ENCODE peak calls at places on chromosomes 13 and 19, in six cellular contexts. Q, U, T, B, Z and C are unnamed samples.

GRCh38 chr19:42270346-42271044 is 1.4 kb downstream of the CIC start:
- DNase-seq in B (no peak), Z (no peak), Q (peak), U (peak), T (peak), C (peak)

GRCh38 chr13:106734185-106734584 is 166.2 kb upstream of the ARGLU1 start:
- DNase-seq in T (no peak), U (no peak), Q (no peak), Z (no peak), B (no peak), C (no peak)

GRCh38 chr19:2624537-2625091 is 77.9 kb downstream of the GNG7 start:
- DNase-seq in Q (no peak), T (peak), B (peak), U (no peak), Z (no peak), C (no peak)

GRCh38 chr19:7636691-7637373 is at the start of gene STXBP2:
- DNase-seq in U (peak), Z (peak), Q (no peak), B (peak), T (no peak), C (no peak)

GRCh38 chr19:21694171-21694906 is 73.0 kb downstream of the ZNF100 start:
- DNase-seq in Z (no peak), Q (no peak), T (no peak), U (no peak), B (no peak), C (no peak)

GRCh38 chr13:94382960-94383359 is 96.5 kb downstream of the DCT start:
- DNase-seq in Q (no peak), T (no peak), U (no peak), Z (no peak), B (no peak), C (no peak)

GRCh38 chr19:55578761-55579747 is 1.6 kb downstream of the ZNF579 start:
- DNase-seq in Q (no peak), Z (no peak), B (no peak), U (no peak), T (no peak), C (no peak)

GRCh38 chr13:114143806-114144605 is 11.6 kb upstream of the RASA3 start:
- DNase-seq in U (peak), Z (no peak), Q (no peak), B (no peak), T (no peak), C (no peak)

GRCh38 chr19:15449620-15450527 is at the start of gene WIZ:
- DNase-seq in Z (peak), U (peak), B (peak), T (peak), Q (peak), C (no peak)

GRCh38 chr19:55537741-55538111 is 793 bp upstream of the SBK2 start:
- DNase-seq in Z (no peak), Q (peak), B (no peak), U (peak), T (no peak), C (no peak)

GRCh38 chr13:113879506-113880360 is 15.9 kb upstream of the GAS6 start:
- DNase-seq in U (no peak), Z (no peak), Q (no peak), T (no peak), B (no peak), C (no peak)

GRCh38 chr13:104321756-104322155 is 1255.5 kb upstream of the SLC10A2 start:
- DNase-seq in U (no peak), Z (no peak), Q (no peak), B (no peak), T (no peak), C (no peak)

GRCh38 chr13:98512774-98513327 is 64.1 kb downstream of the STK24 start:
- DNase-seq in Q (no peak), T (no peak), Z (no peak), B (no peak), U (no peak), C (no peak)

GRCh38 chr13:30805603-30806011 is 70.3 kb downstream of the ALOX5AP start:
- DNase-seq in U (no peak), Q (peak), Z (no peak), B (no peak), T (no peak), C (no peak)

GRCh38 chr19:28990522-28990921 is 222.4 kb downstream of the UQCRFS1 start:
- DNase-seq in B (no peak), T (no peak), Q (no peak), Z (no peak), U (no peak), C (no peak)

GRCh38 chr13:45337803-45338202 is 3.2 kb downstream of the TPT1 start:
- DNase-seq in Q (no peak), Z (no peak), T (no peak), U (no peak), B (no peak), C (no peak)

GRCh38 chr19:2699413-2700142 is 2.9 kb downstream of the GNG7 start:
- DNase-seq in T (no peak), B (no peak), Z (no peak), U (no peak), Q (no peak), C (no peak)

GRCh38 chr13:112636401-112636975 is 48.5 kb upstream of the TUBGCP3 start:
- DNase-seq in Z (no peak), B (no peak), Q (no peak), T (no peak), U (no peak), C (no peak)

GRCh38 chr13:44396963-44397580 is 23.4 kb downstream of the SERP2 start:
- DNase-seq in U (no peak), Z (no peak), B (no peak), Q (peak), T (peak), C (no peak)

GRCh38 chr19:55670280-55671053 is 4.6 kb upstream of the EPN1 start:
- DNase-seq in T (no peak), Q (no peak), U (peak), B (no peak), Z (no peak), C (no peak)

GRCh38 chr13:33405371-33405770 is 119.8 kb upstream of the STARD13 start:
- DNase-seq in U (no peak), B (no peak), Z (no peak), T (no peak), Q (no peak), C (no peak)

GRCh38 chr19:48878219-48879024 is 6.2 kb downstream of the PPP1R15A start:
- DNase-seq in U (peak), Q (peak), Z (no peak), T (peak), B (no peak), C (no peak)

GRCh38 chr19:43362745-43363144 is 9.3 kb downstream of the CD177 start:
- DNase-seq in Z (no peak), U (no peak), B (no peak), Q (no peak), T (no peak), C (no peak)

GRCh38 chr13:33787051-33787591 is 30.8 kb upstream of the RFC3 start:
- DNase-seq in T (no peak), B (no peak), Q (no peak), Z (no peak), U (no peak), C (no peak)

GRCh38 chr13:37565425-37565824 is 33.1 kb downstream of the POSTN start:
- DNase-seq in Q (no peak), U (no peak), T (no peak), B (no peak), Z (no peak), C (no peak)

GRCh38 chr13:30204564-30204963 is 102.8 kb downstream of the KATNAL1 start:
- DNase-seq in Q (no peak), T (no peak), B (no peak), U (no peak), Z (no peak), C (no peak)

GRCh38 chr19:14479985-14480694 is 5.0 kb upstream of the PTGER1 start:
- DNase-seq in U (peak), T (no peak), Q (peak), Z (peak), B (no peak), C (no peak)

GRCh38 chr19:38004505-38005223 is 97.7 kb downstream of the SIPA1L3 start:
- DNase-seq in T (peak), B (peak), Q (peak), Z (peak), U (peak), C (peak)

GRCh38 chr13:103351035-103351828 is 285.0 kb upstream of the SLC10A2 start:
- DNase-seq in U (no peak), Q (peak), B (no peak), T (peak), Z (no peak), C (no peak)

GRCh38 chr19:32581704-32582164 is 744 bp downstream of the PDCD5 start:
- DNase-seq in U (peak), T (no peak), Z (no peak), B (peak), Q (peak), C (peak)

GRCh38 chr13:33381906-33382305 is 96.4 kb upstream of the STARD13 start:
- DNase-seq in B (no peak), T (no peak), Z (no peak), Q (no peak), U (no peak), C (no peak)

GRCh38 chr19:28386080-28386869 is 826.7 kb downstream of the UQCRFS1 start:
- DNase-seq in Z (no peak), Q (no peak), B (no peak), U (no peak), T (no peak), C (no peak)

GRCh38 chr13:26112843-26113242 is 61.0 kb upstream of the SHISA2 start:
- DNase-seq in U (peak), Q (no peak), B (no peak), T (no peak), Z (no peak), C (no peak)

GRCh38 chr13:29918845-29919244 is 68.4 kb upstream of the UBL3 start:
- DNase-seq in Z (no peak), Q (peak), U (no peak), T (no peak), B (no peak), C (peak)

GRCh38 chr13:75458696-75459422 is 23.1 kb downstream of the TBC1D4 start:
- DNase-seq in U (no peak), T (peak), Z (peak), Q (no peak), B (peak), C (no peak)

GRCh38 chr13:44322928-44323327 is 50.7 kb upstream of the SERP2 start:
- DNase-seq in Z (no peak), U (no peak), B (no peak), T (no peak), Q (no peak), C (peak)

GRCh38 chr19:43596842-43597461 is 557 bp downstream of the ZNF576 start:
- DNase-seq in Z (no peak), U (no peak), B (no peak), T (no peak), Q (peak), C (no peak)

GRCh38 chr13:40390290-40391008 is 276.0 kb downstream of the FOXO1 start:
- DNase-seq in Z (no peak), B (no peak), U (no peak), T (no peak), Q (no peak), C (no peak)

GRCh38 chr13:34349091-34349722 is 531.3 kb downstream of the RFC3 start:
- DNase-seq in T (peak), Z (peak), B (peak), Q (peak), U (peak), C (no peak)

GRCh38 chr13:99075268-99076191 is 97.7 kb upstream of the DOCK9 start:
- DNase-seq in T (no peak), Q (no peak), U (no peak), Z (no peak), B (no peak), C (no peak)

GRCh38 chr13:36129539-36129938 is 1.6 kb downstream of the DCLK1 start:
- DNase-seq in T (no peak), Z (no peak), U (no peak), B (no peak), Q (no peak), C (no peak)

GRCh38 chr13:36130168-36130541 is 1.0 kb downstream of the DCLK1 start:
- DNase-seq in Z (no peak), T (no peak), B (no peak), Q (no peak), U (no peak), C (no peak)

GRCh38 chr13:36131931-36132297 is 732 bp upstream of the DCLK1 start:
- DNase-seq in U (no peak), Q (peak), Z (peak), B (peak), T (peak), C (no peak)

GRCh38 chr13:36130542-36131214 is 504 bp downstream of the DCLK1 start:
- DNase-seq in U (no peak), Q (no peak), T (peak), Z (peak), B (no peak), C (no peak)

GRCh38 chr13:36131215-36131930 is at the start of gene DCLK1:
- DNase-seq in B (peak), T (peak), Z (peak), U (no peak), Q (peak), C (no peak)
- H3K27ac ChIP-seq in B (peak), T (peak), Z (peak), U (peak), Q (no peak), C (no peak)

GRCh38 chr19:57687363-57688010 is 5.7 kb downstream of the ZNF551 start:
- DNase-seq in T (no peak), Q (no peak), B (no peak), U (peak), Z (no peak), C (no peak)

GRCh38 chr19:57686727-57687126 is 5.0 kb downstream of the ZNF551 start:
- DNase-seq in T (no peak), U (no peak), Z (no peak), Q (no peak), B (no peak), C (no peak)

GRCh38 chr19:57688011-57688763 is 6.4 kb downstream of the ZNF551 start:
- DNase-seq in T (no peak), B (no peak), U (no peak), Q (no peak), Z (no peak), C (no peak)

DNA sequence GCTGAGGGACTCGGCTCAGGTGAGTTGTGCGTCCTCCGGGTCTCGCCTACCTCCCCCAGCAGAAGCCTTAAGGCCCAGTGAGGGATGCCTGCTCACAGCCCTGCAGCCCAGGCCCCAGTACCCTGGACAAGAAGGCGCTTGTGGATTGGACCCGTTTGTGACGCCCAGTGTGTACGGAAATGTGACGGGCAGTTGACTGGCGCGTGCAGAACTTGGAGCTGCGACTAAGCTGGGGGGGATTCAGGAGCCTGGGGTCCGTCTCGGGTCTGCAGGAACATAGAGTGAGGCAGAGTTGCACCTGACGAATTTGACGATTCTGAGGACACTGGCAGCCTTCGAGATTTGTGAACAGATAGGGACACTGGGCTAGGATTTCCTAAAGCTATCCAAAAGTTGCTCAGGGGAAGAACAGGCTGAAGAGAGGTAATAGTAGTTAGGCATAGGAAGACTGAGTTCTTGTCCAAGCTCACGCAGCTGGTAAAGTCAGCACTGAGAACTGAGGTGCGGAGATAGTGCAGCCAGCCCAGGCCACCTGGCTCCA is 519 bp downstream of the ZNF551 start:
- DNase-seq in B (no peak), T (no peak), Q (no peak), U (no peak), Z (no peak), C (no peak)
- H3K27ac ChIP-seq in B (peak), T (peak), Q (peak), U (peak), Z (no peak), C (no peak)

GRCh38 chr13:48582086-48582485 is 49.2 kb upstream of the RCBTB2 start:
- DNase-seq in Z (no peak), Q (no peak), T (no peak), U (no peak), B (no peak), C (no peak)

GRCh38 chr13:48580185-48580803 is 47.4 kb upstream of the RCBTB2 start:
- DNase-seq in B (peak), Q (peak), Z (no peak), U (peak), T (peak), C (no peak)

GRCh38 chr13:48578516-48579166 is 45.8 kb upstream of the RCBTB2 start:
- DNase-seq in B (no peak), T (no peak), U (no peak), Z (no peak), Q (no peak), C (no peak)

GRCh38 chr13:48580886-48581285 is 48.0 kb upstream of the RCBTB2 start:
- DNase-seq in T (no peak), Z (no peak), Q (no peak), U (no peak), B (no peak), C (no peak)

DNA sequence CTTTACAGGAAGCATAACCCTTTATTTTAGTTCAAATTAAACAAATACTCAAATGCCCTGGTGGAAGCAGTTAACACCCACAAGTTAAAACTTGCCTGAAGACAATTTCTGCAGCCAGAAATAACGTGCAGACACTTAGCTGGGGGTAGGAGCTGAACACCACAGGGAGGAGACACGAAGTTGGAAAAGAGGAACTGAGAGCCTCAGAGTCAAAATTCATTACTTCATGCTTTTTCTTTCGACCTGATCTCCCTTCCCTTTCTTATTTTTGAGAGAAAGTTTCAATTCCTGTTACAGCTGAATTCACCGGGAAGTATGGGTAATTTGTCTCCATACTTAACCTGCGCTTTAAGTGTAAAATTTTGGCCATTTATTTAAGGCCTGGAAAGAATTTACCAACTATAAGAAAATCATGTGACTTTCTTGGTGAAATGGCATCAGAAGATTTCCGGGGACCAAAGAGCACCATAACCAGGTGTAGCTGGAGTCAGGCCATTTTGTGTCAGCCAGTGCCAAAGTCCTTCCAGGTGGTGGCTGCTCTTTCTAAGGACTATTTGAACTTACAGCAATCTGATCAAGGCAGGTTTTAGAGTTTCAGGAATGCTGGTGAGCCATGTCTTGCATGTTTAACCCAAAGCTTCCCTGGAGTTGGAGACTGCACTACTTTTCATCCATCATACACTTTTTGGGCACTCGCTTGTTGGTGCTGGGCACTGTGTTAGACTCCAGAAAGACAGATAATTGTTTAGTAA is 46.5 kb upstream of the RCBTB2 start:
- DNase-seq in U (no peak), B (no peak), T (peak), Q (no peak), Z (no peak), C (no peak)
- H3K27ac ChIP-seq in U (no peak), B (no peak), T (no peak), Q (no peak), Z (no peak), C (peak)

GRCh38 chr13:49995535-49996165 is 1.2 kb upstream of the TRIM13 start:
- DNase-seq in U (no peak), B (no peak), Q (peak), Z (no peak), T (no peak), C (no peak)

GRCh38 chr13:49996166-49996915 is 501 bp upstream of the TRIM13 start:
- DNase-seq in U (peak), Z (peak), T (peak), B (peak), Q (peak), C (peak)

GRCh38 chr13:49998714-49999624 is 2.1 kb downstream of the TRIM13 start:
- DNase-seq in Z (no peak), U (no peak), Q (no peak), B (no peak), T (no peak), C (no peak)

GRCh38 chr13:49996951-49997895 is at the start of gene TRIM13:
- DNase-seq in T (peak), Z (peak), Q (peak), B (peak), U (peak), C (peak)

GRCh38 chr13:49997935-49998334 is 1.1 kb downstream of the TRIM13 start:
- DNase-seq in B (no peak), U (no peak), Q (no peak), T (no peak), Z (no peak), C (no peak)
- H3K27ac ChIP-seq in B (peak), U (peak), Q (peak), T (peak), Z (peak), C (peak)

GRCh38 chr19:18389736-18390074 is 3.7 kb downstream of the GDF15 start:
- DNase-seq in U (no peak), T (no peak), Q (no peak), B (no peak), Z (no peak), C (no peak)

GRCh38 chr19:18390075-18390909 is 4.3 kb downstream of the GDF15 start:
- DNase-seq in U (peak), T (no peak), B (no peak), Z (no peak), Q (no peak), C (no peak)

GRCh38 chr19:18389095-18389735 is 3.3 kb downstream of the GDF15 start:
- DNase-seq in U (no peak), Q (no peak), T (no peak), B (no peak), Z (no peak), C (no peak)

GRCh38 chr19:18387395-18387794 is 1.4 kb downstream of the GDF15 start:
- DNase-seq in B (no peak), U (no peak), T (no peak), Z (no peak), Q (no peak), C (no peak)

DNA sequence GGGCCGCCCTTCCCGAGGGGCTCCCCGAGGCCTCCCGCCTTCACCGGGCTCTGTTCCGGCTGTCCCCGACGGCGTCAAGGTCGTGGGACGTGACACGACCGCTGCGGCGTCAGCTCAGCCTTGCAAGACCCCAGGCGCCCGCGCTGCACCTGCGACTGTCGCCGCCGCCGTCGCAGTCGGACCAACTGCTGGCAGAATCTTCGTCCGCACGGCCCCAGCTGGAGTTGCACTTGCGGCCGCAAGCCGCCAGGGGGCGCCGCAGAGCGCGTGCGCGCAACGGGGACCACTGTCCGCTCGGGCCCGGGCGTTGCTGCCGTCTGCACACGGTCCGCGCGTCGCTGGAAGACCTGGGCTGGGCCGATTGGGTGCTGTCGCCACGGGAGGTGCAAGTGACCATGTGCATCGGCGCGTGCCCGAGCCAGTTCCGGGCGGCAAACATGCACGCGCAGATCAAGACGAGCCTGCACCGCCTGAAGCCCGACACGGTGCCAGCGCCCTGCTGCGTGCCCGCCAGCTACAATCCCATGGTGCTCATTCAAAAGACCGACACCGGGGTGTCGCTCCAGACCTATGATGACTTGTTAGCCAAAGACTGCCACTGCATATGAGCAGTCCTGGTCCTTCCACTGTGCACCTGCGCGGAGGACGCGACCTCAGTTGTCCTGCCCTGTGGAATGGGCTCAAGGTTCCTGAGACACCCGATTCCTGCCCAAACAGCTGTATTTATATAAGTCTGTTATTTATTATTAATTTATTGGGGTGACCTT is 2.6 kb downstream of the GDF15 start:
- DNase-seq in T (peak), Z (peak), U (peak), B (peak), Q (peak), C (no peak)
- H3K27ac ChIP-seq in T (peak), Z (peak), U (peak), B (peak), Q (no peak), C (peak)